ENCODE peak calls at places on chromosomes 4 and X, in six cellular contexts. T is epithelial cell of prostate; I is NCI-H460; D is effector CD4-positive, alpha-beta T cell; Y is hippocampal formation; A is upper lobe of left lung. L is an unnamed sample.

GRCh38 chr4:141391293-141391692 is 170.6 kb downstream of the ZNF330 start:
- DNase-seq in T (no peak), I (no peak), D (no peak), Y (no peak), A (no peak), L (no peak)

GRCh38 chr4:58061967-58062366 is 951.8 kb upstream of the IGFBP7 start:
- DNase-seq in T (no peak), I (no peak), D (no peak), Y (no peak), A (no peak), L (no peak)

GRCh38 chr4:153661215-153661822 is 22.8 kb upstream of the TLR2 start:
- DNase-seq in T (peak; percentile 59), I (no peak), D (no peak), Y (no peak), A (no peak), L (no peak)

GRCh38 chr4:2489841-2490552 is 21.1 kb downstream of the RNF4 start:
- DNase-seq in T (no peak), I (peak; percentile 1), D (no peak), Y (no peak), A (no peak), L (no peak)

GRCh38 chr4:185933078-185933581 is 121.1 kb upstream of the SORBS2 start:
- DNase-seq in T (no peak), I (peak; percentile 95), D (no peak), Y (no peak), A (no peak), L (peak; percentile 2)

GRCh38 chrX:153882086-153882498 is 3.9 kb downstream of the L1CAM start:
- DNase-seq in T (no peak), I (no peak), D (no peak), Y (no peak), A (no peak), L (peak; percentile 68)

GRCh38 chrX:48468247-48468671 is 1.8 kb downstream of the SLC38A5 start:
- DNase-seq in T (no peak), I (no peak), D (no peak), Y (no peak), A (no peak), L (no peak)

GRCh38 chr4:145195167-145195952 is 15.0 kb upstream of the OTUD4 start:
- DNase-seq in T (no peak), I (no peak), D (no peak), Y (no peak), A (no peak), L (no peak)

GRCh38 chrX:134732152-134732551 is 73.9 kb upstream of the PLAC1 start:
- DNase-seq in T (no peak), I (no peak), D (no peak), Y (no peak), A (no peak), L (no peak)

GRCh38 chrX:49278081-49278480 is 8.5 kb downstream of the PPP1R3F start:
- DNase-seq in T (no peak), I (no peak), D (no peak), Y (no peak), A (no peak), L (no peak)

GRCh38 chr4:39657465-39657864 is 18.8 kb upstream of the SMIM14 start:
- DNase-seq in T (no peak), I (no peak), D (no peak), Y (no peak), A (no peak), L (no peak)

GRCh38 chr4:74267998-74268606 is 40.2 kb upstream of the EPGN start:
- DNase-seq in T (peak; percentile 66), I (no peak), D (no peak), Y (no peak), A (no peak), L (peak; percentile 5)

L was measured in H54.